ENCODE peak calls at places on chromosomes 1 and 21, in eight cellular contexts. F is HepG2, W is A549, B is GM12878, U is K562, Y is HCT116, J is H1, G is SK-N-SH. D is an unnamed sample.

GRCh38 chr1:215083408-215083961 is 948 bp downstream of the KCNK2 start:
- DNase-seq in Y (no peak), W (no peak), G (peak; percentile 17), J (no peak), F (no peak), U (no peak), B (no peak), D (peak; percentile 63)

GRCh38 chr1:184163674-184164470 is 112.3 kb downstream of the TSEN15 start:
- DNase-seq in F (no peak), G (no peak), J (no peak), W (no peak), Y (no peak), U (no peak), B (peak; percentile 42), D (peak; percentile 89)

GRCh38 chr1:245520611-245521010 is 365.8 kb downstream of the KIF26B start:
- DNase-seq in F (no peak), J (no peak), G (no peak), U (no peak), Y (no peak), B (no peak), W (no peak), D (no peak)

GRCh38 chr21:28899744-28900143 is 92.9 kb downstream of the LTN1 start:
- DNase-seq in U (no peak), W (no peak), F (no peak), B (no peak), G (no peak), J (no peak), Y (no peak), D (peak; percentile 78)

GRCh38 chr1:107900083-107900945 is 64.7 kb downstream of the VAV3 start:
- DNase-seq in G (no peak), F (no peak), J (no peak), U (no peak), W (no peak), B (no peak), Y (no peak), D (no peak)

GRCh38 chr1:184974086-184974836 is at the start of gene NIBAN1:
- DNase-seq in F (no peak), W (peak; percentile 18), U (peak; percentile 61), Y (peak; percentile 15), J (peak; percentile 23), G (peak; percentile 80), B (no peak), D (peak; percentile 47)

GRCh38 chr1:220891221-220892085 is 12.2 kb downstream of the HLX start:
- DNase-seq in W (no peak), F (no peak), B (no peak), G (no peak), J (no peak), U (no peak), Y (no peak), D (no peak)

GRCh38 chr21:34762761-34763160 is 94.0 kb downstream of the CLIC6 start:
- DNase-seq in F (no peak), G (no peak), U (no peak), W (no peak), B (no peak), J (no peak), Y (no peak), D (peak; percentile 81)

GRCh38 chr1:3482590-3482899 is 28.1 kb downstream of the ARHGEF16 start:
- DNase-seq in B (no peak), U (peak; percentile 66), F (no peak), Y (no peak), J (no peak), W (peak; percentile 47), G (no peak), D (no peak)

GRCh38 chr21:33939224-33939623 is 23.6 kb upstream of the ATP5PO start:
- DNase-seq in G (no peak), W (no peak), F (no peak), U (no peak), Y (no peak), B (no peak), J (no peak), D (peak; percentile 61)

GRCh38 chr1:6386371-6386949 is 7.1 kb downstream of the ACOT7 start:
- DNase-seq in F (no peak), G (no peak), B (no peak), U (no peak), W (no peak), J (no peak), Y (peak; percentile 38), D (peak; percentile 42)

GRCh38 chr1:16727190-16728111 is 12.9 kb upstream of the RNU1-4 start:
- DNase-seq in G (peak; percentile 29), U (peak; percentile 27), W (peak; percentile 53), Y (peak; percentile 100), B (peak; percentile 42), F (peak; percentile 57), J (peak; percentile 39), D (peak; percentile 64)

GRCh38 chr1:69163779-69164178 is 403.9 kb upstream of the LRRC7 start:
- DNase-seq in W (no peak), B (no peak), Y (no peak), G (no peak), U (no peak), J (no peak), F (no peak), D (no peak)

GRCh38 chr1:230136453-230137327 is 69.7 kb downstream of the GALNT2 start:
- DNase-seq in F (no peak), U (no peak), W (no peak), Y (no peak), G (no peak), B (no peak), J (no peak), D (no peak)
- TF ChIP-seq RAD21 in F (no peak), U (no peak), W (no peak), Y (no peak), G (no peak), B (no peak), J (no peak), D (no peak)

DNA sequence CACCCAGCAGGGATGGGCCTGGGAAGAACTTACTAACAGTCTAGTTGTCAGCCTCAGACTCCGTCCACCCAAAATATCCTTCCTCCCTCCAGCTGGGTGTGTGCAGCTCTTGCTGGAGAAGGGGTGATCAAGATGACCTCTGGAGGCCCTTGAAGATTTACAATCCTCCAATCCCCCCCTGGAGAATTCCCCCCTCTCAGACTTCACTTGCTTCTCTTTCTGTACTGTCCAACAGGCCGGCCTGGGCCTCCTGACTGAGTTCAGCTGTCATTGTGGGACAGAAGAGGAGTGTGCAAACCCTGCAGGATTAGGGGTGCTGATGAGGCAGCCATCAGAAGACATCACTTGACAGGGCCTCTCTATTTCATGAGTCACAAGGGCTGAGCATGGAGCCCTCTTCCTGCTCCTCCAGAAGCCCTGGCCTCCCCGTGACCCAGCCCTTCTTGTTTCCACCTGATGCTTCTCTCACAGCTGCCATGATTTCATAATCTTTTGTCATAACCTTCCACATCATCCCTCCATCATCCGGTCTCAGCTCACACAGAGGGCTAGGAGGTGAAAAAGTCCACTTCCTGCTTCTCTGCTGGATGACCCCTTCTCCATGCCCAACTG is 17.5 kb upstream of the IGFN1 start:
- DNase-seq in F (no peak), J (no peak), B (no peak), G (no peak), Y (no peak), W (no peak), U (no peak), D (peak; percentile 54)
- TF ChIP-seq RAD21 in F (no peak), J (no peak), B (no peak), G (no peak), Y (no peak), W (no peak), U (no peak), D (no peak)

DNA sequence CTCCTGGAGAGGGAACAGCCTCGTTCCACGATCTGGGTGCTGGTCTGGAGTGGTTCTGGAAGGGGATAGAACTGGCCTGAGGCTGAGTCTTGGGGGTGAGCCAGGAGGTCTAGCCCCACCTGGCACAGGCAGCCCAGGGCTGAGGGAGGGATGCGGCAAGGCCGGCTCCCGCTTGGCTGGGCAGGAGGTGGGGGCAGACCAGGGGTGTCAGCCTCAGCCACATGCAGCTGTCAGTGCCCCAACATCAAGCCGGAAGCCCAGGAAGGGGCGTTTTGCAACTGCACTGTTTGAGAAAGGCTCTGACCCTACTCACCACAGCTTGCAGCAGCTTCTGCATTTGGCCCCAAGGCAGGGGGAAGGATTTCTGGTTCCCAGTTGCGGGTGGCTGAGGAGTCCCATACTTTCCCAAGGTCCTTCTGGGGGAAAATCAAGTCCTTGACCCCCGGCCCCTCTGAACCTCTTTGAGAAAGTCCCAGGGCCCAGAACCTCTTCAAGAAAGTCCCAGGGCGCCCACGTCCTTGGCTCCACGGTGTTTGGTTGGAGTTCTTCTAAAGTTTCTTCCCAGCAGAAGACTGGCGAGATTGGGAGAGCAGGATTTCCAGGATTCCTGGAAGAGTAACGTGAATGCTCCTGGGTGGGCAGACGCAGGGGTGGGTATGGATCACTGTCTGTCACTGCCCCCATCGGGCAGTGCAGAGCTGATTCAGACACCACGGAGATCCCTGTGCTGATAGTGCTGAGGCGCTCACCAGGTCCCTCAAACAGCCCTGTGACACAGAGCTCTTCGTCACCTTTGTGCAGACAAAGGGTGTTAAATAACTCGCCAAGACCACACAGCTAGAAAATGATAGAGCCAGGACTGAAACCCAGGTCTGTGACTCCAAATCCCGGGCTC is 2.2 kb downstream of the EFHD2 start:
- DNase-seq in G (no peak), B (no peak), J (no peak), Y (no peak), U (no peak), F (no peak), W (no peak), D (peak; percentile 47)
- TF ChIP-seq RAD21 in G (peak; percentile 4), B (no peak), J (no peak), Y (no peak), U (no peak), F (no peak), W (no peak), D (no peak)

DNA sequence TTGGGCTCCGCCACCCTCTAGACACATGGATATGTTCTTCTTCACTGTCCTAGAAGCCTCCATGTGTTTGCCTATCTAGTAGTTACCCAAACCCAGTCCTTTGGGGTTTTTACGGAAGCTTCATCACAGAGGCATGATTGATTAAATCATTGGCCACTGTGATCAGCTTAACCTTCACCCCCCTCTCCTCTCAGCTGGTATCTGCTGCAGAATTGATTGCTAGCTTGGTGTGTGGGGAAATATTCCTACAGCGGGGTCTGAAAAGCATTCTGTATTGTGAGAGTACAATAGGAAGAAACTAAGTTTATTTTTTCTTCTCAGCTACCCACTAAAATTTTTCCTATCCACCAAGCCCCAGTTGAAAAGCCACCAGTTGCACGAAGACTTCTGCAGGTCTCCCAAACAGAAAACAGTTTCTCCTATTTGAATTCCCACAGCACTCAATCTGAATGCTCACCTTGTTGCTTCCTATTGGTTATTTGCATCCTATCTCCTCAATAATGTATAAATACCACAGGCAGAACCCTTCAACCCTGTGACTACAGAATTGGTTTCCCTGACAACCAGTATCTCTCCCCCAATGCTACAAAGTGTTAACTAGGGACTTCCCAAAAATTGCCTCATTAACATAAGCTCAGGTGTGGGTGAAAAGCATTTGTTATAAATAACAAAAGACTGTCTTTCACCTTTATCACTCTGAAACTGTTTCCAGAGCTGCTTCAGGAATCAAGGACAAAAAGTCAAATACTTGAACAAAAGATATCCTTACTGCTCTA is 9.3 kb upstream of the VANGL1 start:
- DNase-seq in Y (no peak), J (no peak), G (no peak), B (no peak), F (no peak), U (no peak), W (no peak), D (no peak)
- TF ChIP-seq RAD21 in Y (no peak), J (no peak), G (no peak), B (no peak), F (no peak), U (no peak), W (no peak), D (no peak)